ENCODE peak calls at places on chromosome 12, in ten cellular contexts. One of them, this sample, is unnamed.

GRCh38 chr12:48681416-48681737 is 661 bp downstream of the KANSL2 start:
- DNase-seq in left ventricle myocardium inferior: no peak
- DNase-seq in fibroblast of the aortic adventitia: no peak
- DNase-seq in psoas muscle: no peak
- DNase-seq in AG10803: peak; percentile 9
- DNase-seq in left lung: no peak
- DNase-seq in A549: peak; percentile 42
- DNase-seq in stomach: no peak
- DNase-seq in transverse colon: no peak
- DNase-seq in H1: no peak
- DNase-seq in this sample: no peak

GRCh38 chr12:89976866-89977265 is 268.2 kb upstream of the ATP2B1 start:
- DNase-seq in left ventricle myocardium inferior: no peak
- DNase-seq in fibroblast of the aortic adventitia: no peak
- DNase-seq in psoas muscle: no peak
- DNase-seq in AG10803: peak; percentile 35
- DNase-seq in left lung: no peak
- DNase-seq in A549: no peak
- DNase-seq in stomach: no peak
- DNase-seq in transverse colon: no peak
- DNase-seq in H1: no peak
- DNase-seq in this sample: peak; percentile 34

GRCh38 chr12:95773320-95773719 is 17.2 kb downstream of the NTN4 start:
- DNase-seq in left ventricle myocardium inferior: no peak
- DNase-seq in fibroblast of the aortic adventitia: no peak
- DNase-seq in psoas muscle: no peak
- DNase-seq in AG10803: no peak
- DNase-seq in left lung: no peak
- DNase-seq in A549: no peak
- DNase-seq in stomach: no peak
- DNase-seq in transverse colon: no peak
- DNase-seq in H1: no peak
- DNase-seq in this sample: no peak

GRCh38 chr12:51077930-51078329 is 5.5 kb downstream of the CSRNP2 start:
- DNase-seq in left ventricle myocardium inferior: no peak
- DNase-seq in fibroblast of the aortic adventitia: peak; percentile 26
- DNase-seq in psoas muscle: no peak
- DNase-seq in AG10803: peak; percentile 36
- DNase-seq in left lung: no peak
- DNase-seq in A549: no peak
- DNase-seq in stomach: no peak
- DNase-seq in transverse colon: no peak
- DNase-seq in H1: no peak
- DNase-seq in this sample: peak; percentile 42

GRCh38 chr12:47964102-47964723 is 817 bp downstream of the TMEM106C start:
- DNase-seq in left ventricle myocardium inferior: no peak
- DNase-seq in fibroblast of the aortic adventitia: peak; percentile 22
- DNase-seq in psoas muscle: no peak
- DNase-seq in AG10803: no peak
- DNase-seq in left lung: no peak
- DNase-seq in A549: no peak
- DNase-seq in stomach: peak; percentile 39
- DNase-seq in transverse colon: peak; percentile 35
- DNase-seq in H1: no peak
- DNase-seq in this sample: no peak

GRCh38 chr12:119988788-119989618 is at the start of gene BICDL1:
- DNase-seq in left ventricle myocardium inferior: peak; percentile 23
- DNase-seq in fibroblast of the aortic adventitia: peak; percentile 5
- DNase-seq in psoas muscle: peak; percentile 48
- DNase-seq in AG10803: peak; percentile 26
- DNase-seq in left lung: peak; percentile 88
- DNase-seq in A549: peak; percentile 93
- DNase-seq in stomach: peak; percentile 97
- DNase-seq in transverse colon: peak; percentile 94
- DNase-seq in H1: peak; percentile 96
- DNase-seq in this sample: peak; percentile 24

GRCh38 chr12:19223018-19223417 is 93.5 kb downstream of the PLEKHA5 start:
- DNase-seq in left ventricle myocardium inferior: no peak
- DNase-seq in fibroblast of the aortic adventitia: no peak
- DNase-seq in psoas muscle: no peak
- DNase-seq in AG10803: no peak
- DNase-seq in left lung: no peak
- DNase-seq in A549: peak; percentile 37
- DNase-seq in stomach: no peak
- DNase-seq in transverse colon: no peak
- DNase-seq in H1: no peak
- DNase-seq in this sample: no peak

GRCh38 chr12:3242199-3242863 is 165.2 kb downstream of the TSPAN9 start:
- DNase-seq in left ventricle myocardium inferior: peak; percentile 78
- DNase-seq in fibroblast of the aortic adventitia: no peak
- DNase-seq in psoas muscle: no peak
- DNase-seq in AG10803: no peak
- DNase-seq in left lung: no peak
- DNase-seq in A549: peak; percentile 7
- DNase-seq in stomach: no peak
- DNase-seq in transverse colon: peak; percentile 15
- DNase-seq in H1: no peak
- DNase-seq in this sample: no peak

GRCh38 chr12:48183876-48184548 is 568 bp downstream of the CCDC184 start:
- DNase-seq in left ventricle myocardium inferior: no peak
- DNase-seq in fibroblast of the aortic adventitia: no peak
- DNase-seq in psoas muscle: peak; percentile 26
- DNase-seq in AG10803: no peak
- DNase-seq in left lung: no peak
- DNase-seq in A549: no peak
- DNase-seq in stomach: no peak
- DNase-seq in transverse colon: no peak
- DNase-seq in H1: peak; percentile 60
- DNase-seq in this sample: no peak

GRCh38 chr12:3496964-3497363 is 6.0 kb downstream of the PRMT8 start:
- DNase-seq in left ventricle myocardium inferior: no peak
- DNase-seq in fibroblast of the aortic adventitia: no peak
- DNase-seq in psoas muscle: no peak
- DNase-seq in AG10803: no peak
- DNase-seq in left lung: no peak
- DNase-seq in A549: peak; percentile 19
- DNase-seq in stomach: no peak
- DNase-seq in transverse colon: no peak
- DNase-seq in H1: no peak
- DNase-seq in this sample: no peak

DNA sequence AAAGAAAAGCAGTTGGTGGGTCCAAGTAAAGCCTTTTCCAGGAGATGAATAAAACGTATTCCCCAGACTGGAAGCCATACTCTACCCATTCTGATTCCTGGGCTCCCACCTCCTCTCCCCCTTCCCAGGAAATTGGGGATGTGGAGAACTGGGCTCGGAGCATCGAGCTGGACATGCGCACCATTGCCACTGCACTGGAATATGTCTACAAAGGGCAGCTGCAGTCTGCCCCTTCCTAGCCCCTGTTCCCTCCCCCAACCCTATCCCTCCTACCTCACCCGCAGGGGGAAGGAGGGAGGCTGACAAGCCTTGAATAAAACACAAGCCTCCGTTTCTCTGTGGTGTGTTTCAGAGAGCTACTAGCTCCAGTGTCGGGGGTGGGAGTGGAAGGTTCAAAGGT is 822 bp upstream of the RDH5 start:
- DNase-seq in left ventricle myocardium inferior: no peak
- DNase-seq in fibroblast of the aortic adventitia: no peak
- DNase-seq in psoas muscle: peak; percentile 2
- DNase-seq in AG10803: no peak
- DNase-seq in left lung: no peak
- DNase-seq in A549: no peak
- DNase-seq in stomach: no peak
- DNase-seq in transverse colon: no peak
- DNase-seq in H1: no peak
- DNase-seq in this sample: no peak
- TF ChIP-seq CTCF in left ventricle myocardium inferior: no peak
- TF ChIP-seq CTCF in fibroblast of the aortic adventitia: no peak
- TF ChIP-seq CTCF in psoas muscle: no peak
- TF ChIP-seq CTCF in AG10803: no peak
- TF ChIP-seq CTCF in left lung: no peak
- TF ChIP-seq CTCF in A549: no peak
- TF ChIP-seq CTCF in stomach: no peak
- TF ChIP-seq CTCF in transverse colon: no peak
- TF ChIP-seq CTCF in H1: no peak
- TF ChIP-seq CTCF in this sample: no peak

GRCh38 chr12:12185424-12185823 is 81.4 kb downstream of the LRP6 start:
- DNase-seq in left ventricle myocardium inferior: no peak
- DNase-seq in fibroblast of the aortic adventitia: peak; percentile 41
- DNase-seq in psoas muscle: no peak
- DNase-seq in AG10803: no peak
- DNase-seq in left lung: no peak
- DNase-seq in A549: no peak
- DNase-seq in stomach: no peak
- DNase-seq in transverse colon: no peak
- DNase-seq in H1: no peak
- DNase-seq in this sample: peak; percentile 29
- H3K4me3 ChIP-seq in left ventricle myocardium inferior: no peak overlapping the region
- H3K4me3 ChIP-seq in fibroblast of the aortic adventitia: no peak overlapping the region
- H3K4me3 ChIP-seq in psoas muscle: no peak overlapping the region
- H3K4me3 ChIP-seq in AG10803: no peak overlapping the region
- H3K4me3 ChIP-seq in left lung: no peak overlapping the region
- H3K4me3 ChIP-seq in A549: no peak overlapping the region
- H3K4me3 ChIP-seq in stomach: no peak overlapping the region
- H3K4me3 ChIP-seq in transverse colon: no peak overlapping the region
- H3K4me3 ChIP-seq in H1: no peak overlapping the region
- H3K4me3 ChIP-seq in this sample: no peak overlapping the region

GRCh38 chr12:88577537-88577936 is 2.7 kb downstream of the KITLG start:
- DNase-seq in left ventricle myocardium inferior: no peak
- DNase-seq in fibroblast of the aortic adventitia: no peak
- DNase-seq in psoas muscle: no peak
- DNase-seq in AG10803: peak; percentile 52
- DNase-seq in left lung: no peak
- DNase-seq in A549: peak; percentile 19
- DNase-seq in stomach: no peak
- DNase-seq in transverse colon: no peak
- DNase-seq in H1: no peak
- DNase-seq in this sample: no peak

GRCh38 chr12:88579941-88580871 is at the start of gene KITLG:
- DNase-seq in left ventricle myocardium inferior: peak; percentile 83
- DNase-seq in fibroblast of the aortic adventitia: peak; percentile 88
- DNase-seq in psoas muscle: peak; percentile 82
- DNase-seq in AG10803: peak; percentile 85
- DNase-seq in left lung: peak; percentile 85
- DNase-seq in A549: peak; percentile 84
- DNase-seq in stomach: peak; percentile 90
- DNase-seq in transverse colon: peak; percentile 89
- DNase-seq in H1: peak; percentile 88
- DNase-seq in this sample: peak; percentile 83

GRCh38 chr12:88578274-88578673 is 2.0 kb downstream of the KITLG start:
- DNase-seq in left ventricle myocardium inferior: no peak
- DNase-seq in fibroblast of the aortic adventitia: no peak
- DNase-seq in psoas muscle: no peak
- DNase-seq in AG10803: no peak
- DNase-seq in left lung: no peak
- DNase-seq in A549: no peak
- DNase-seq in stomach: no peak
- DNase-seq in transverse colon: no peak
- DNase-seq in H1: no peak
- DNase-seq in this sample: no peak

GRCh38 chr12:88579572-88579940 is 715 bp downstream of the KITLG start:
- DNase-seq in left ventricle myocardium inferior: peak; percentile 42
- DNase-seq in fibroblast of the aortic adventitia: no peak
- DNase-seq in psoas muscle: peak; percentile 47
- DNase-seq in AG10803: no peak
- DNase-seq in left lung: peak; percentile 42
- DNase-seq in A549: peak; percentile 29
- DNase-seq in stomach: peak; percentile 68
- DNase-seq in transverse colon: peak; percentile 56
- DNase-seq in H1: peak; percentile 63
- DNase-seq in this sample: no peak

GRCh38 chr12:88578821-88579518 is 1.3 kb downstream of the KITLG start:
- DNase-seq in left ventricle myocardium inferior: no peak
- DNase-seq in fibroblast of the aortic adventitia: no peak
- DNase-seq in psoas muscle: peak; percentile 11
- DNase-seq in AG10803: no peak
- DNase-seq in left lung: no peak
- DNase-seq in A549: peak; percentile 52
- DNase-seq in stomach: no peak
- DNase-seq in transverse colon: peak; percentile 43
- DNase-seq in H1: peak; percentile 57
- DNase-seq in this sample: no peak
- TF ChIP-seq CTCF in left ventricle myocardium inferior: peak; percentile 60
- TF ChIP-seq CTCF in fibroblast of the aortic adventitia: peak; percentile 74
- TF ChIP-seq CTCF in psoas muscle: peak; percentile 41
- TF ChIP-seq CTCF in AG10803: peak; percentile 70
- TF ChIP-seq CTCF in left lung: peak; percentile 50
- TF ChIP-seq CTCF in A549: no peak
- TF ChIP-seq CTCF in stomach: peak; percentile 39
- TF ChIP-seq CTCF in transverse colon: peak; percentile 66
- TF ChIP-seq CTCF in H1: peak; percentile 42
- TF ChIP-seq CTCF in this sample: peak; percentile 42

GRCh38 chr12:93947486-93947885 is 200.9 kb upstream of the PLXNC1 start:
- DNase-seq in left ventricle myocardium inferior: no peak
- DNase-seq in fibroblast of the aortic adventitia: no peak
- DNase-seq in psoas muscle: no peak
- DNase-seq in AG10803: no peak
- DNase-seq in left lung: no peak
- DNase-seq in A549: no peak
- DNase-seq in stomach: no peak
- DNase-seq in transverse colon: no peak
- DNase-seq in H1: no peak
- DNase-seq in this sample: no peak

GRCh38 chr12:93946542-93947150 is 201.7 kb upstream of the PLXNC1 start:
- DNase-seq in left ventricle myocardium inferior: no peak
- DNase-seq in fibroblast of the aortic adventitia: peak; percentile 67
- DNase-seq in psoas muscle: no peak
- DNase-seq in AG10803: peak; percentile 64
- DNase-seq in left lung: no peak
- DNase-seq in A549: no peak
- DNase-seq in stomach: no peak
- DNase-seq in transverse colon: no peak
- DNase-seq in H1: no peak
- DNase-seq in this sample: no peak

GRCh38 chr12:93939641-93940040 is 208.7 kb upstream of the PLXNC1 start:
- DNase-seq in left ventricle myocardium inferior: no peak
- DNase-seq in fibroblast of the aortic adventitia: peak; percentile 31
- DNase-seq in psoas muscle: no peak
- DNase-seq in AG10803: peak; percentile 46
- DNase-seq in left lung: no peak
- DNase-seq in A549: no peak
- DNase-seq in stomach: no peak
- DNase-seq in transverse colon: no peak
- DNase-seq in H1: no peak
- DNase-seq in this sample: no peak

GRCh38 chr12:93944196-93944595 is 204.2 kb upstream of the PLXNC1 start:
- DNase-seq in left ventricle myocardium inferior: no peak
- DNase-seq in fibroblast of the aortic adventitia: no peak
- DNase-seq in psoas muscle: no peak
- DNase-seq in AG10803: peak; percentile 68
- DNase-seq in left lung: no peak
- DNase-seq in A549: no peak
- DNase-seq in stomach: no peak
- DNase-seq in transverse colon: no peak
- DNase-seq in H1: no peak
- DNase-seq in this sample: no peak

DNA sequence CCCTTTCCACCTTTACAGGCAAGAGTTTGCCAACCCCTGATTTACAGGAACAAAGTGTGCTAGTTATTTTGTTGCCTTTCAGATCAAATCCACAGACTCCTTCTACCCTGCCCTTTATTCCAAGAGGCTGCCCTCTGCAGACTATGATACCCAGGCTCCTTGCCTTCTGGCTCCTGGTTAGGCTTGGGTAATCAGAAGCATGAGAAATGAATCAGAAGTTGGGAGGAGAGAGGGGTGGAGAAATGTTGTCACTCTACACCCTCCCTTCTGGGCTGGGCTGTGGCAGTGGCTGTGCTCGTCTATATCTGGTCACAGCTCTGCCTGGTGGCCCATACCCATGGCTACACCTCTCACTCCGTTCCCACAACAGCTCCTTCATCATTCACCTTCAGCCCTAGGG is 204.6 kb upstream of the PLXNC1 start:
- DNase-seq in left ventricle myocardium inferior: no peak
- DNase-seq in fibroblast of the aortic adventitia: peak; percentile 69
- DNase-seq in psoas muscle: peak; percentile 55
- DNase-seq in AG10803: peak; percentile 80
- DNase-seq in left lung: no peak
- DNase-seq in A549: peak; percentile 31
- DNase-seq in stomach: no peak
- DNase-seq in transverse colon: no peak
- DNase-seq in H1: no peak
- DNase-seq in this sample: peak; percentile 28
- H3K4me3 ChIP-seq in left ventricle myocardium inferior: no peak overlapping the region
- H3K4me3 ChIP-seq in fibroblast of the aortic adventitia: no peak overlapping the region
- H3K4me3 ChIP-seq in psoas muscle: no peak overlapping the region
- H3K4me3 ChIP-seq in AG10803: no peak overlapping the region
- H3K4me3 ChIP-seq in left lung: no peak overlapping the region
- H3K4me3 ChIP-seq in A549: no peak overlapping the region
- H3K4me3 ChIP-seq in stomach: no peak overlapping the region
- H3K4me3 ChIP-seq in transverse colon: no peak overlapping the region
- H3K4me3 ChIP-seq in H1: no peak overlapping the region
- H3K4me3 ChIP-seq in this sample: no peak overlapping the region